ENCODE peak calls at places on chromosomes 2 and 18, in seven cellular contexts. P is K562, Q is GM12878, S is SK-N-SH, F is HCT116, E is HepG2, L is H1. R is an unnamed sample.

GRCh38 chr2:45278345-45279078 is 269.3 kb upstream of the SIX2 start:
- DNase-seq in P (no peak), Q (no peak), S (no peak), F (no peak), E (no peak), L (no peak), R (no peak)

GRCh38 chr2:224417361-224417729 is 15.4 kb upstream of the FAM124B start:
- DNase-seq in P (no peak), Q (no peak), S (no peak), F (no peak), E (peak; percentile 15), L (no peak), R (no peak)

GRCh38 chr2:98524168-98524567 is 79.5 kb downstream of the INPP4A start:
- DNase-seq in P (no peak), Q (no peak), S (no peak), F (no peak), E (no peak), L (no peak), R (no peak)

GRCh38 chr18:33666915-33667314 is 88.9 kb downstream of the ASXL3 start:
- DNase-seq in P (no peak), Q (no peak), S (no peak), F (no peak), E (no peak), L (no peak), R (no peak)

GRCh38 chr2:669323-669722 is 7.9 kb downstream of the TMEM18 start:
- DNase-seq in P (no peak), Q (no peak), S (no peak), F (no peak), E (no peak), L (no peak), R (no peak)

GRCh38 chr2:26396734-26397298 is 4.9 kb upstream of the DRC1 start:
- DNase-seq in P (peak; percentile 60), Q (no peak), S (no peak), F (no peak), E (no peak), L (no peak), R (no peak)

GRCh38 chr2:109324859-109325258 is 195.9 kb downstream of the SH3RF3 start:
- DNase-seq in P (no peak), Q (no peak), S (no peak), F (no peak), E (no peak), L (no peak), R (no peak)

GRCh38 chr2:149049142-149049541 is 10.6 kb downstream of the LYPD6B start:
- DNase-seq in P (no peak), Q (no peak), S (no peak), F (no peak), E (no peak), L (no peak), R (no peak)

GRCh38 chr2:134379293-134379692 is 125.4 kb downstream of the MGAT5 start:
- DNase-seq in P (no peak), Q (no peak), S (no peak), F (no peak), E (no peak), L (no peak), R (no peak)

GRCh38 chr2:241768251-241768711 is 8.3 kb upstream of the GAL3ST2 start:
- DNase-seq in P (no peak), Q (no peak), S (peak; percentile 46), F (no peak), E (no peak), L (no peak), R (no peak)

GRCh38 chr2:241767464-241768250 is 9.0 kb upstream of the GAL3ST2 start:
- DNase-seq in P (peak; percentile 2), Q (no peak), S (peak; percentile 71), F (no peak), E (no peak), L (no peak), R (no peak)

GRCh38 chr2:241769819-241770184 is 6.8 kb upstream of the GAL3ST2 start:
- DNase-seq in P (peak; percentile 1), Q (no peak), S (peak; percentile 46), F (no peak), E (no peak), L (no peak), R (no peak)

GRCh38 chr2:241770185-241770935 is 6.3 kb upstream of the GAL3ST2 start:
- DNase-seq in P (peak; percentile 3), Q (no peak), S (peak; percentile 54), F (no peak), E (peak; percentile 96), L (no peak), R (no peak)

DNA sequence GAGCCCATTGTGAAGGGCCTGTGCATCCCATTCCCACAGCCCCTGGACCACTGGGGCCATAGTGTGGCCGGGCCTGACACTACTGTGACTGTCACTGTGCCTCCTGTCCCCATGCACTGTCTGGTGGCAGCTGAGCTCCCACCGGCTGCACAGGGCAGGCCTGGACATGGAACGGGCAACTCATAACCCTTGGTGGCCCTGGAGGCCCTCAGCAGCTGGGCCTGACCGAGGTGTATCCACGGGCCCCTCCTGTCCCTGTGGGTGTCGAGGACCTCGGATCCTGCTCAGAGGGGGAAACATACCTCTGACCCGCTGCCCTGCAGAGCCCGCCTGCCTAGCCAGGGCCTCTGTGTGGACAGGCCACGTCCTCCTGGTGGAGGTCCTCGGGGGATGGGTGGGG is 7.8 kb upstream of the GAL3ST2 start:
- DNase-seq in P (peak; percentile 2), Q (no peak), S (peak; percentile 32), F (no peak), E (no peak), L (no peak), R (no peak)
- TF ChIP-seq SIN3A in P (no peak), Q (no peak), S (no peak), F (no peak), E (no peak), L (no peak), R (no peak)

GRCh38 chr2:20074901-20075300 is 23.5 kb upstream of the LAPTM4A start:
- DNase-seq in P (no peak), Q (no peak), S (no peak), F (no peak), E (no peak), L (no peak), R (no peak)
- H3K27ac ChIP-seq in P (no peak overlapping the region), Q (no peak overlapping the region), S (no peak overlapping the region), F (no peak overlapping the region), E (no peak overlapping the region), L (no peak overlapping the region), R (no peak overlapping the region)

GRCh38 chr2:82994186-82994585 is 1464.9 kb downstream of the SUCLG1 start:
- DNase-seq in P (no peak), Q (no peak), S (no peak), F (no peak), E (no peak), L (no peak), R (no peak)
- TF ChIP-seq SIN3A in P (no peak), Q (no peak), S (no peak), F (no peak), E (no peak), L (no peak), R (no peak)

DNA sequence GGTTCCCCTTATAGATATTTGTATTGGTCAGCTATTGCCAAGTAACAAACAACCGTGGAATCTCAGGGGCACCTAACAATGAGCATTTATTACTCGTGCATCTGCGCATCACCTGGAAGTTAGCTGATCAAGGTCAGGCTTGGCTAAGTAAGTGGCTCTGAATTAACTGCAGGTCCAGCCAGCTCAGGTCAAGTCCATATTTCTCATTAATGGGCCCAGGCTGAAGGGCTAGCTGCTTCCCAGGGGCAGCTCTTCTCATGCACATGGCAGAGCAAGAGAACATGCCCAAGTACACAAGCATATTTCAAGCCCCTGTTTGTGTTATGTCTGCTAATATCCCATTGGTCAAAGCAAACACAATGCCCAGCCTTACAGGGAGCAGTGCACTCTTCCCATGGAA is 7.8 kb upstream of the DGUOK start:
- DNase-seq in P (no peak), Q (no peak), S (no peak), F (no peak), E (no peak), L (no peak), R (no peak)
- H3K27ac ChIP-seq in P (no peak overlapping the region), Q (no peak overlapping the region), S (no peak overlapping the region), F (no peak overlapping the region), E (no peak overlapping the region), L (no peak overlapping the region), R (no peak overlapping the region)

DNA sequence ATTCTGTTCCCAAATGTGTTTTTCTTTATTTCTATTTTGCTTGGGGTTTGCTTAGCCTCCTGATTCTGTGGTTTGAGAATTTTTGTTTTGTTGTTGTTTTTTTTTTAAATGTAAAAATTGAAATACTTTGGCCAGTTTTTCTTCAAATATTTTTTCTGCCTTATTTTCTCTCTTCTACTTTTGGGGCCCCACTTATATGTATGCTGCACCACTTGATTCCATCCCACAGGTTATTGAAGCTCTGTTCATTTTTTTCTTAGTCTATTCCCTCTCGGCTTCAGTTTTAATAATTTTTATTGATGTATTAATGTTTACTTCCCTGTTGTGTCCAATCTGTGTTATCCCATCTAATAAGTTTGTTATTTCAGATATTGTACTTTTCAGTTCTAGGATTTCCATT is 17.7 kb upstream of the VIT start:
- DNase-seq in P (no peak), Q (no peak), S (no peak), F (no peak), E (no peak), L (no peak), R (no peak)
- TF ChIP-seq SIN3A in P (no peak), Q (no peak), S (no peak), F (no peak), E (no peak), L (no peak), R (no peak)

GRCh38 chr2:133169527-133169926 is 398.7 kb downstream of the NCKAP5 start:
- DNase-seq in P (no peak), Q (no peak), S (peak; percentile 25), F (no peak), E (no peak), L (no peak), R (no peak)

GRCh38 chr2:133173224-133173623 is 395.0 kb downstream of the NCKAP5 start:
- DNase-seq in P (no peak), Q (no peak), S (no peak), F (no peak), E (no peak), L (no peak), R (no peak)

GRCh38 chr2:133166024-133166423 is 402.2 kb downstream of the NCKAP5 start:
- DNase-seq in P (no peak), Q (no peak), S (no peak), F (no peak), E (no peak), L (no peak), R (no peak)

GRCh38 chr2:133167990-133168389 is 400.3 kb downstream of the NCKAP5 start:
- DNase-seq in P (no peak), Q (no peak), S (no peak), F (no peak), E (no peak), L (no peak), R (no peak)

DNA sequence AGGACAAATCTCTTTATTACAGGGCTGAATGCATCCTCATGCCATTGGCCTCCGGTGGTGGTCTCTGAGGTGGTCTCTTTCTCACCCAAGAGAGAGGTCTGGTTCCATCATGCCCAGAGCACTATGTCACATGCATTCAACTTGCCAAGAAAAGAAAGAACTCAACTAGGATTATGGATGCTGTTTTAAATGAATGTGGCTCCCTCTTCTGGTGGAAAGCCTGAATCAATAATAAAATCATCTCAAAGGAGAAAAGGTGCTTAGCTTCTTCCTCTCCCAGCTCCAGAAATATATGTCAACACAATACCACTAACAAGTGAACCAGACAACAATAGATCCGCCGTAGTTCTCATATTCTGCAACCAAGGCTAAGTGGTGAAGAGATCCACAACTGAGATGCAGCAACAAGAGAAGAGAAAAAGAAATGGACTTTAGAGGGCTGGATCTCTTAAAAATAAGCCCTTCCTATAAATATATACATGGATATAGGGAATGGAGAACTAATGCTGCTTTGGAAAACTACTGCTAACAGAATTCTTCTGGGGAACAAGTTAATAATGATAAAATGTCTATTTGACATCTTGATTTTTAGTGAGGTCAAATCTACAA is 396.8 kb downstream of the NCKAP5 start:
- DNase-seq in P (peak; percentile 8), Q (peak; percentile 3), S (peak; percentile 30), F (peak; percentile 48), E (peak; percentile 58), L (no peak), R (peak; percentile 48)
- H3K27ac ChIP-seq in P (no peak overlapping the region), Q (no peak overlapping the region), S (no peak overlapping the region), F (no peak overlapping the region), E (no peak overlapping the region), L (no peak overlapping the region), R (no peak overlapping the region)

R was measured in Panc1.